ENCODE peak calls at places on chromosomes 4 and X, in nine cellular contexts. Q is heart left ventricle; L is neuronal stem cell; M is RWPE1; B is IMR-90; F is esophagus squamous epithelium; R is esophagus muscularis mucosa; S is left lung; I is CD8-positive, alpha-beta memory T cell. G is an unnamed sample.

GRCh38 chr4:3190549-3190948 is 58.4 kb upstream of the MSANTD1 start:
- DNase-seq in Q (no peak), L (no peak), M (no peak), B (no peak), F (no peak), R (no peak), S (no peak), I (no peak), G (no peak)

GRCh38 chr4:139223682-139224317 is 46.8 kb upstream of the ELF2 start:
- DNase-seq in Q (peak), L (no peak), M (no peak), B (peak), F (no peak), R (no peak), S (no peak), I (no peak), G (peak)

GRCh38 chr4:4574052-4574451 is 32.2 kb upstream of the STX18 start:
- DNase-seq in Q (no peak), L (no peak), M (no peak), B (no peak), F (no peak), R (no peak), S (no peak), I (no peak), G (no peak)

GRCh38 chr4:22969314-22969896 is 276.7 kb downstream of the GBA3 start:
- DNase-seq in Q (no peak), L (peak), M (peak), B (peak), F (no peak), R (no peak), S (no peak), I (no peak), G (no peak)

GRCh38 chrX:9829308-9830267 is 43.4 kb downstream of the SHROOM2 start:
- DNase-seq in Q (no peak), L (no peak), M (peak), B (peak), F (no peak), R (no peak), S (no peak), I (no peak), G (peak)

GRCh38 chrX:154732421-154733071 is 18.3 kb downstream of the GAB3 start:
- DNase-seq in Q (no peak), L (no peak), M (no peak), B (peak), F (no peak), R (no peak), S (peak), I (no peak), G (no peak)

GRCh38 chr4:157014621-157015591 is 43.3 kb upstream of the PDGFC start:
- DNase-seq in Q (no peak), L (no peak), M (peak), B (peak), F (no peak), R (no peak), S (no peak), I (no peak), G (no peak)

GRCh38 chr4:84338367-84338766 is 160.7 kb downstream of the NKX6-1 start:
- DNase-seq in Q (no peak), L (no peak), M (no peak), B (no peak), F (no peak), R (no peak), S (peak), I (no peak), G (no peak)

GRCh38 chrX:119156241-119156640 is 28.6 kb upstream of the KIAA1210 start:
- DNase-seq in Q (no peak), L (no peak), M (no peak), B (no peak), F (no peak), R (no peak), S (no peak), I (no peak), G (no peak)

GRCh38 chrX:7614616-7615015 is 228.4 kb upstream of the VCX start:
- DNase-seq in Q (no peak), L (no peak), M (no peak), B (no peak), F (no peak), R (no peak), S (no peak), I (no peak), G (no peak)

GRCh38 chr4:175435437-175435836 is 376.6 kb downstream of the GPM6A start:
- DNase-seq in Q (no peak), L (no peak), M (no peak), B (peak), F (no peak), R (no peak), S (no peak), I (no peak), G (no peak)

GRCh38 chr4:173346074-173346473 is 11.9 kb upstream of the HMGB2 start:
- DNase-seq in Q (no peak), L (no peak), M (peak), B (peak), F (no peak), R (no peak), S (no peak), I (no peak), G (no peak)
- H3K27ac ChIP-seq in Q (no peak), L (no peak), M (no peak), B (no peak), F (no peak), R (no peak), S (no peak), I (no peak), G (no peak)

DNA sequence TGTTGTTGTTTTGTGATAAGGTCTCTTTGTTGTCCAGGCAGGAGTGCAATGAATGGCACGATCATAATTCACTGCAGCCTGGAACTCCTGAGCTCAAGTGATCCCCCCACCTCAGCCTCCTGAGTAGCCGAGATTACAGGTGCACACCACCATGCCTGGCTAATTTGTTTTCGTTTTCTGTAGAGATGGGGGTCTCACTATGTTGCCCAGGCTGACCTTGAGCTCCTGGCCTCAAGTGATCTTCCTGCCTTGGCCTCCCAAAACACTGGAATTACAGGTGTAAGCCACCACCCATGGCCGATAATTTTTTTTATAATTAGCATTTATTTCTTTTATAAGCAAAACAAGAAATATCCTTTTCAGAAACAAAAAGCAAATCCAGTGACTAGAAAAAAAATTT is 3.6 kb downstream of the PLAC8 start:
- DNase-seq in Q (no peak), L (no peak), M (no peak), B (no peak), F (no peak), R (no peak), S (no peak), I (no peak), G (no peak)
- H3K27ac ChIP-seq in Q (no peak), L (no peak), M (peak), B (no peak), F (peak), R (no peak), S (peak), I (peak), G (peak)

GRCh38 chr4:148790691-148791090 is 348.5 kb upstream of the NR3C2 start:
- DNase-seq in Q (no peak), L (no peak), M (no peak), B (peak), F (no peak), R (no peak), S (no peak), I (no peak), G (no peak)

GRCh38 chr4:148800943-148801342 is 358.7 kb upstream of the NR3C2 start:
- DNase-seq in Q (no peak), L (no peak), M (no peak), B (no peak), F (no peak), R (no peak), S (no peak), I (no peak), G (no peak)

GRCh38 chr4:148793221-148793620 is 351.0 kb upstream of the NR3C2 start:
- DNase-seq in Q (no peak), L (no peak), M (no peak), B (peak), F (no peak), R (no peak), S (no peak), I (no peak), G (no peak)

GRCh38 chr4:148790246-148790645 is 348.0 kb upstream of the NR3C2 start:
- DNase-seq in Q (no peak), L (no peak), M (no peak), B (no peak), F (no peak), R (no peak), S (no peak), I (no peak), G (no peak)

DNA sequence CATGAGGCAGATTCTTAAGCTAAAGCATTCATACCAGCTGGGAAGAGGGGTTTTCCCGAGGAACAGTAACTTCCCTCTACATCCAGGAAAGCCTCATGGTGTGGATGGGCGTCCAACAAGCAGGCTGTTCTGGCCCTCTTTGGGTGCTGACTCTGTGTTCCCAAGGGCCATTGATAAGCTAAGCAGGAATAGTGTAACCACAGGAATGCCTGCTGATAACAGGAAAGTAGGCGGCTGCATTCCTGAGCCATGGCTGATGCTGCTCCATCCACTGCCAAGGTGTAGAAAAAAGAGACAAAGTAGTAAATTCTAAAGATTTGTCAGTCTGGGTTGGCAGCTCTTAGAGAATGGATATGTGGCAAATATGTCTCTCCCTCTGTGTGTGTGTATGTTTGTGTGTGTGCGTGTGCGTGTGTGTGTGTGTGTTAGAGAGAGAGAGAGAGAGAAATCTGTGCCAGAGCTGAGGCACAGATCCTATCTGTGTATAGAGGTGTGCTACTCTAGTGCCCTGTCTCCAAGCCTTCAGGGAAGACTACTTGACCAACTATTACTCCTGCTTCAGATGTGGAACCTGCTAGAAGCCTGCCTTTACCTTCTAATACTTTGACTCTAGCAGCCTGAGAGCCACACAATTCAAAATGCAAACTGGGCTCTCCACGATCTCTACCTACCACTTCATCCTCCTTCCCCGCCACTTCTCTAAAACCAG is 353.1 kb upstream of the NR3C2 start:
- DNase-seq in Q (peak), L (no peak), M (no peak), B (peak), F (no peak), R (no peak), S (peak), I (no peak), G (no peak)
- H3K27ac ChIP-seq in Q (no peak), L (no peak), M (no peak), B (no peak), F (no peak), R (no peak), S (peak), I (no peak), G (no peak)

GRCh38 chr4:129345680-129346079 is 249.7 kb downstream of the C4orf33 start:
- DNase-seq in Q (no peak), L (no peak), M (no peak), B (no peak), F (no peak), R (no peak), S (no peak), I (no peak), G (no peak)

GRCh38 chr4:129344058-129344457 is 248.1 kb downstream of the C4orf33 start:
- DNase-seq in Q (no peak), L (peak), M (peak), B (peak), F (no peak), R (no peak), S (no peak), I (no peak), G (no peak)

GRCh38 chr4:129346760-129347159 is 250.8 kb downstream of the C4orf33 start:
- DNase-seq in Q (no peak), L (no peak), M (no peak), B (no peak), F (no peak), R (no peak), S (no peak), I (no peak), G (no peak)

DNA sequence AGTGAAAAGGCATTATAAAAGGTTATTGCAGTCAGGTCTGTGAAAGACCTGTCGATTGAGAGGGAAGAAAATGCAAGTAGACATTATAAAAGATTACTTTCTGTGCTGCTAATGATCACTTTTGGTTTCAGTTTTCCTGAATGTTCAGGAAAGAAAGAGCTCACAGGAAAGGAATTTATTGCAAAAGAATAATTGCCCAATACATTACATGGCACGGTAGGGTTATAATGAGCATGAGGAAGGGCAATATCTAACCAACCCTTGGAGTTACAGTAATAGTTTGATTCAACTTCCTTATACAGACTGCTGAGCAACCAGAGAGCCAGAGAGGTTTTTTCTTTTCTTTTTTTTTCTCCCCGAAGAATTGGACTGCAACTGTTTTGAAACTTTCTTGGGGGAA is 246.9 kb downstream of the C4orf33 start:
- DNase-seq in Q (no peak), L (no peak), M (peak), B (peak), F (no peak), R (no peak), S (no peak), I (no peak), G (peak)
- H3K27ac ChIP-seq in Q (no peak), L (no peak), M (no peak), B (no peak), F (peak), R (no peak), S (peak), I (no peak), G (peak)

GRCh38 chr4:41142356-41142755 is 72.0 kb downstream of the APBB2 start:
- DNase-seq in Q (no peak), L (no peak), M (no peak), B (no peak), F (no peak), R (no peak), S (no peak), I (no peak), G (no peak)
- H3K27ac ChIP-seq in Q (peak), L (no peak), M (peak), B (peak), F (peak), R (peak), S (peak), I (no peak), G (peak)

DNA sequence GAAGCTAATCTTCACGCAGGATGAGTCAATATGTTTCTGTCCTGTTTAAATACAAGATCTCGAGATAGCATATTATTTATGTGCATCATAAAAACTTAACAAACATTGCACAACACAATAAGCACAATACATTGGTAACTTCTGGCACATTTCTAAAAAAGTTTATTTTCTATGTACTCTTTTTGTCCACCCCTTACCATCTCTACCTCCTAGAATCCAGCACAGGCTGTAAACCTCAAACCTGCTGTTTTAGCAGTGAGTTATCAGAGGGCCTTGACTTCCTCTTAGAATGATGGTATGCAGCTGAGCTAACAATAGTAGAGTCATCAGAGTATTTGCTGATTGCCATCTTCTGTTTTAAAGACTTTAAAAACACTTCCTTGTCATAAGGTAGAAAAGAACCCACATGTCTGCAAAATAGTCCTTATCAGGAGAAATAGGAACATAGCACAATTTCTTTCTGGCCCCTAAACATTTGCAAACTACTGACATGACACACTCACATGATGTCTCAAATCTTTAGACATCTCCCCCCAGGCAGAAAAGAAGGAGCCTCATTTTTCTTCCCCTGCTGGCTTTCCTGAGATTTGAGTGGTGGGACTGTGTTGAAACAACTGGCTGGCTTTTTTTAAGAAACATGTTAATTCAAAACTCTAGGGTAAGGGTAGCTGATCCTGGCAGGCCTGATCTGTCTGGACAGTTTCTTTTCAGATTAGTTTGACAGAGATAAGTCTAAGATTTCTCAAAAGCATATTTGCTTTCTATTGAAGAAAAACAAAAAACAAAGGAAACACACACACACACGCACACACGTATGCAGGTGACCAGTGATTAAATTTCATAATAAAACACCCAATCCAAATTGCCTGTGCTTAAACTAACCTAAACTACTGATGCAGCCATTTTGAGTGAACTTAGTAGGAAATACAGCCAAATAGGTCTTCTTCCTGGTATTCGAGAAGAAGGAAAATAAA is 10.3 kb upstream of the CCNG2 start:
- DNase-seq in Q (no peak), L (no peak), M (no peak), B (no peak), F (no peak), R (no peak), S (no peak), I (no peak), G (no peak)
- H3K27ac ChIP-seq in Q (no peak), L (no peak), M (no peak), B (no peak), F (peak), R (no peak), S (peak), I (no peak), G (peak)

DNA sequence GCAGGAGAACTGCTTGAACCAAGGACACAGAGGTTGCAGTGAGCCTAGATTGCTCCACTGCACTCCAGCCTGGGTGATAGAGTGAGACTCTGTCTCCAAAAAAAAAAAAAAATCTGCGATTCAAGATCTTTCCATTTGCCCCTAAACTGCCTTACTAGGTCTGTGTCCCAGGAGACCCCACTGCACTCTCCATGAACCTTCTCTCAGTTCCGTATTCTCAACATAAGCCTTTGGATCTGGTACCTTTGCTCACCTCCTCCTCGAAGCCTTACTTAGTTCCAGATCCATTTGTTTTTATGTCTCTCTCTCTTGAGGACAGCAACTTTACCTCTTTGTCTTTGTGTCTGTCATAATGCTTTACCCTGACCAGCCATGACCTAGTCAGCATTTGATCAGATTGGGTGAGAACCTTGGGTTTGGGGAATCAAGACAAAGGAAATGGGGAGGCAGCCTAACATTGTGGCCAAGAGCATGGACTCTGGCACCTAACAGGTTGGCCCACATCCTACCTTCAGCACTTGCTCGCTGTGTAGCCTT is 33.7 kb downstream of the BST1 start:
- DNase-seq in Q (no peak), L (no peak), M (no peak), B (no peak), F (no peak), R (no peak), S (no peak), I (no peak), G (no peak)
- H3K27ac ChIP-seq in Q (no peak), L (no peak), M (no peak), B (no peak), F (no peak), R (no peak), S (no peak), I (no peak), G (no peak)

DNA sequence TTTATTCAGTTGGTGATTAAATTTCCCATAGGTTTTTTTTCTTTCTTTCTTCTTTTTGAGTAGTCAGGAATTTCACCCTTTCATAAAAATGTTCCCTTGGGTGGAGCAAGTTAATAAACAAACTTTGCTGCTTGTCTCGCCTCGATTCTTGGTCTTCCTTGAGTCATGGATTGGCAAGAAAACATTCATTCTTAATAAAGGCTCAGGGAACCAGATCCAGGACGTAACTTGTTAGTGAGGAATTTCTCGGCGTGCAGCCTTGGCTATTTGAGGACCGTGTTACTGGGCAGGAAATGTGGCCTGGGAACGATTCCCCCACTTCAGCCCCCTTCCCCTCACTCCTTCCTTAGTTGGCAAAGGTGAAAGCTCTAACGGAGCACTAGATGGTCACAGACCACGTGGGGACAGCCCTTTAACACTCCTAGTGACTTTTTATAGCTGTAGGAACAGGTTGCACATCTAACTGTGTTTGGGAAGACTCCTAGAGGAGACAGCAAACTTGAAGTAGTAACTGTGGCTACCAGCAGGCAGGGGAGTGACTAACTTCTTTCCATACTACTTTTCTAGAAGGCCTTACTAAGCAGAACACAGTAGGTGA is 106.8 kb downstream of the UCHL1 start:
- DNase-seq in Q (peak), L (no peak), M (peak), B (no peak), F (no peak), R (no peak), S (no peak), I (no peak), G (peak)
- H3K27ac ChIP-seq in Q (peak), L (no peak), M (peak), B (no peak), F (peak), R (peak), S (peak), I (no peak), G (peak)